ENCODE peak calls at places on chromosome 19, in seven cellular contexts. Y, E, A, K, O, P and I are unnamed samples. For H3K36me3, the result is how much of the 10 kb centered on the place peaks cover.

GRCh38 chr19:16198363-16198636 is 589 bp downstream of the AP1M1 start:
- DNase-seq in Y (no peak), E (no peak), A (no peak), K (no peak), O (peak), P (no peak), I (no peak)

GRCh38 chr19:13557756-13558398 is 51.6 kb upstream of the CACNA1A start:
- DNase-seq in Y (no peak), E (peak), A (peak), K (no peak), O (no peak), P (no peak), I (no peak)

GRCh38 chr19:5137114-5137513 is 168.2 kb downstream of the KDM4B start:
- DNase-seq in Y (no peak), E (no peak), A (no peak), K (no peak), O (peak), P (no peak), I (no peak)

GRCh38 chr19:29618434-29618833 is 12.4 kb downstream of the POP4 start:
- DNase-seq in Y (no peak), E (no peak), A (no peak), K (no peak), O (no peak), P (no peak), I (no peak)

GRCh38 chr19:29173896-29174295 is 39.1 kb downstream of the UQCRFS1 start:
- DNase-seq in Y (no peak), E (no peak), A (no peak), K (no peak), O (no peak), P (no peak), I (no peak)

GRCh38 chr19:6228523-6229215 is 51.1 kb downstream of the MLLT1 start:
- DNase-seq in Y (no peak), E (peak), A (no peak), K (no peak), O (peak), P (no peak), I (no peak)

GRCh38 chr19:29006057-29006735 is 206.8 kb downstream of the UQCRFS1 start:
- DNase-seq in Y (no peak), E (no peak), A (no peak), K (no peak), O (no peak), P (no peak), I (no peak)

GRCh38 chr19:10891360-10892108 is 20.2 kb downstream of the CARM1 start:
- DNase-seq in Y (no peak), E (no peak), A (no peak), K (no peak), O (no peak), P (no peak), I (peak)

GRCh38 chr19:49430172-49430677 is 5.0 kb downstream of the GFY start:
- DNase-seq in Y (no peak), E (no peak), A (no peak), K (no peak), O (no peak), P (no peak), I (no peak)

GRCh38 chr19:38679839-38680238 is 32.4 kb downstream of the ACTN4 start:
- DNase-seq in Y (no peak), E (no peak), A (no peak), K (no peak), O (no peak), P (no peak), I (no peak)

GRCh38 chr19:50602935-50603334 is 34.7 kb upstream of the LRRC4B start:
- DNase-seq in Y (no peak), E (no peak), A (no peak), K (no peak), O (no peak), P (no peak), I (no peak)

GRCh38 chr19:3008994-3009393 is 20.1 kb downstream of the TLE2 start:
- DNase-seq in Y (no peak), E (no peak), A (no peak), K (no peak), O (no peak), P (no peak), I (no peak)

GRCh38 chr19:15251010-15251748 is 18.9 kb upstream of the EPHX3 start:
- DNase-seq in Y (no peak), E (no peak), A (no peak), K (no peak), O (no peak), P (no peak), I (no peak)

GRCh38 chr19:3516675-3517207 is 10.6 kb downstream of the FZR1 start:
- DNase-seq in Y (peak), E (no peak), A (no peak), K (no peak), O (peak), P (no peak), I (no peak)

GRCh38 chr19:13122980-13123957 is 5.2 kb downstream of the NACC1 start:
- DNase-seq in Y (no peak), E (no peak), A (no peak), K (no peak), O (no peak), P (no peak), I (no peak)

GRCh38 chr19:38842439-38843174 is 7.2 kb downstream of the HNRNPL start:
- DNase-seq in Y (no peak), E (no peak), A (no peak), K (no peak), O (peak), P (no peak), I (no peak)

GRCh38 chr19:52896431-52897148 is 845 bp downstream of the ZNF320 start:
- DNase-seq in Y (peak), E (peak), A (no peak), K (no peak), O (peak), P (peak), I (no peak)

GRCh38 chr19:12913011-12913561 is 6.0 kb downstream of the SYCE2 start:
- DNase-seq in Y (no peak), E (peak), A (no peak), K (peak), O (peak), P (peak), I (no peak)

GRCh38 chr19:36986131-36986530 is 70.0 kb downstream of the ZNF568 start:
- DNase-seq in Y (no peak), E (no peak), A (no peak), K (no peak), O (no peak), P (no peak), I (no peak)

GRCh38 chr19:13134626-13135025 is 15.5 kb downstream of the STX10 start:
- DNase-seq in Y (no peak), E (no peak), A (no peak), K (no peak), O (no peak), P (no peak), I (no peak)

GRCh38 chr19:3683405-3683865 is 16.8 kb downstream of the PIP5K1C start:
- DNase-seq in Y (peak), E (peak), A (no peak), K (no peak), O (no peak), P (no peak), I (peak)

GRCh38 chr19:53823380-53824120 is 564 bp downstream of the NLRP12 start:
- DNase-seq in Y (no peak), E (no peak), A (no peak), K (no peak), O (no peak), P (no peak), I (no peak)

GRCh38 chr19:17075860-17076538 is 422 bp downstream of the MYO9B start:
- DNase-seq in Y (peak), E (peak), A (no peak), K (no peak), O (peak), P (peak), I (no peak)

GRCh38 chr19:46955114-46955812 is 64.4 kb upstream of the NPAS1 start:
- DNase-seq in Y (no peak), E (no peak), A (no peak), K (no peak), O (no peak), P (no peak), I (no peak)

GRCh38 chr19:38505958-38506357 is 72.5 kb downstream of the RYR1 start:
- DNase-seq in Y (no peak), E (no peak), A (no peak), K (no peak), O (no peak), P (no peak), I (no peak)

GRCh38 chr19:8180018-8180417 is 29.2 kb upstream of the CERS4 start:
- DNase-seq in Y (no peak), E (no peak), A (no peak), K (no peak), O (no peak), P (no peak), I (no peak)

GRCh38 chr19:13164370-13165090 is 14.3 kb downstream of the IER2 start:
- DNase-seq in Y (peak), E (peak), A (no peak), K (peak), O (peak), P (peak), I (no peak)

GRCh38 chr19:58499021-58499927 is 12.5 kb downstream of the SLC27A5 start:
- DNase-seq in Y (peak), E (peak), A (peak), K (peak), O (peak), P (peak), I (peak)

GRCh38 chr19:58497634-58498170 is 14.1 kb downstream of the SLC27A5 start:
- DNase-seq in Y (no peak), E (no peak), A (no peak), K (no peak), O (peak), P (no peak), I (no peak)

GRCh38 chr19:58498316-58499020 is 13.3 kb downstream of the SLC27A5 start:
- DNase-seq in Y (no peak), E (no peak), A (no peak), K (no peak), O (peak), P (no peak), I (no peak)

GRCh38 chr19:58500242-58500641 is 11.6 kb downstream of the SLC27A5 start:
- DNase-seq in Y (no peak), E (no peak), A (no peak), K (no peak), O (peak), P (no peak), I (no peak)
- H3K4me3 ChIP-seq in Y (peak), E (peak), A (peak), K (peak), O (peak), P (peak), I (no peak)

GRCh38 chr19:30895946-30896345 is 453.3 kb downstream of the TSHZ3 start:
- DNase-seq in Y (no peak), E (peak), A (no peak), K (no peak), O (no peak), P (no peak), I (no peak)
- TF ChIP-seq CTCF in Y (no peak), E (peak), A (no peak), K (no peak), O (no peak), P (no peak), I (no peak)

DNA sequence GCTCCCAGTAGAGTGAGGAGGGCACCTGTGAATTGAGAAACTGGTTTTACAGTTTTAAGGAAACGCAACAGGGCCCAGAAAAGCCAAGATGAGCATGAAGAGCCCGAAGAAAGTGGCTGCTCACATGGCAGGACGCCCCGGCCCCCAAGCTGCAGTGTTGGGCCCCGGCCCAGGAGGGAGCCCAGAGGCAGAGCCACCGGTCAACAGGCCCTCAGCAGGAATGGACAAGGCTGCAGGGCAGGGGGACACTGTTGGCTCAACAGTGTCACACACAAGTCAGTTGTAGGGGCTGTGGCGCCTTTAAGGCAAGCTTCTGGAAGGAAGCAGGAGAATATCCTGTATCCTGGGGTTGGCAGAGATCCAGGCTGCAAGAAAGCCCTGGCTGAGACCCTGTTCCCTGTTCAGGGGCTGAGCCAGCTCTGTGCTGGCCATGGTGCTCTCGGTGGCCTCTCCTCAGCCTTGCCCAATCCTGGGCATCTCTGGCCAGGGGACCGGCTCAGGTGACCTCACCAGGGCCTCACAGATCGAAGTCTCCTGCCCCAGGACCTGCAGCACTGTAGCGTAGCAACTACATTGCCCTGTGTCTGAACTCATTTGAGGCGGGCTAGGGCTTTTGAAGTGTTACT is 28.0 kb downstream of the UPF1 start:
- DNase-seq in Y (no peak), E (no peak), A (no peak), K (no peak), O (no peak), P (no peak), I (no peak)
- H3K36me3 ChIP-seq in Y (under half), E (under half), A (half or more), K (under half), O (under half), P (half or more), I (under half)

GRCh38 chr19:1811472-1811894 is 593 bp downstream of the ATP8B3 start:
- DNase-seq in Y (peak), E (no peak), A (peak), K (peak), O (peak), P (peak), I (peak)
- H3K4me3 ChIP-seq in Y (peak), E (no peak), A (peak), K (peak), O (peak), P (peak), I (peak)

GRCh38 chr19:40638327-40638726 is 37.2 kb downstream of the LTBP4 start:
- DNase-seq in Y (no peak), E (no peak), A (no peak), K (no peak), O (no peak), P (no peak), I (no peak)
- TF ChIP-seq CTCF in Y (no peak), E (no peak), A (no peak), K (no peak), O (no peak), P (no peak), I (no peak)

GRCh38 chr19:56091751-56092546 is 29.1 kb downstream of the ZNF787 start:
- DNase-seq in Y (peak), E (no peak), A (no peak), K (peak), O (no peak), P (no peak), I (no peak)

GRCh38 chr19:56089344-56089743 is 31.8 kb downstream of the ZNF787 start:
- DNase-seq in Y (no peak), E (no peak), A (no peak), K (no peak), O (peak), P (no peak), I (no peak)

GRCh38 chr19:56091066-56091490 is 30.0 kb downstream of the ZNF787 start:
- DNase-seq in Y (peak), E (no peak), A (no peak), K (no peak), O (no peak), P (no peak), I (no peak)

GRCh38 chr19:56094449-56094848 is 26.6 kb downstream of the ZNF787 start:
- DNase-seq in Y (no peak), E (no peak), A (no peak), K (no peak), O (no peak), P (no peak), I (no peak)

GRCh38 chr19:56092685-56093631 is 28.1 kb downstream of the ZNF787 start:
- DNase-seq in Y (peak), E (no peak), A (no peak), K (no peak), O (no peak), P (no peak), I (no peak)
- H3K36me3 ChIP-seq in Y (under half), E (under half), A (under half), K (under half), O (under half), P (under half), I (under half)